ENCODE peak calls at places on chromosome 20, in four cellular contexts. One of them, this sample, is unnamed. For H3K27me3, the result is how much of the 10 kb centered on the place peaks cover.

GRCh38 chr20:49320460-49320859 is 42.6 kb upstream of the ZNFX1 start:
- DNase-seq in neural progenitor cell: peak
- DNase-seq in tibial nerve: no peak
- DNase-seq in AG04450: no peak
- DNase-seq in this sample: no peak

GRCh38 chr20:41533537-41534136 is 84.5 kb downstream of the CHD6 start:
- DNase-seq in neural progenitor cell: no peak
- DNase-seq in tibial nerve: no peak
- DNase-seq in AG04450: no peak
- DNase-seq in this sample: no peak

GRCh38 chr20:33824852-33825251 is 13.7 kb downstream of the CHMP4B start:
- DNase-seq in neural progenitor cell: no peak
- DNase-seq in tibial nerve: no peak
- DNase-seq in AG04450: no peak
- DNase-seq in this sample: no peak

GRCh38 chr20:57770852-57771746 is 61.3 kb upstream of the PMEPA1 start:
- DNase-seq in neural progenitor cell: no peak
- DNase-seq in tibial nerve: no peak
- DNase-seq in AG04450: no peak
- DNase-seq in this sample: no peak

GRCh38 chr20:38217791-38218565 is 42.6 kb downstream of the KIAA1755 start:
- DNase-seq in neural progenitor cell: peak
- DNase-seq in tibial nerve: no peak
- DNase-seq in AG04450: peak
- DNase-seq in this sample: no peak

GRCh38 chr20:18276821-18277220 is 11.5 kb upstream of the ZNF133 start:
- DNase-seq in neural progenitor cell: peak
- DNase-seq in tibial nerve: peak
- DNase-seq in AG04450: peak
- DNase-seq in this sample: peak

GRCh38 chr20:19453781-19454310 is 241.4 kb downstream of the SLC24A3 start:
- DNase-seq in neural progenitor cell: no peak
- DNase-seq in tibial nerve: no peak
- DNase-seq in AG04450: no peak
- DNase-seq in this sample: no peak

GRCh38 chr20:6075428-6076219 is 21.8 kb upstream of the LRRN4 start:
- DNase-seq in neural progenitor cell: no peak
- DNase-seq in tibial nerve: no peak
- DNase-seq in AG04450: no peak
- DNase-seq in this sample: peak

GRCh38 chr20:15767636-15768369 is 805.4 kb downstream of the KIF16B start:
- DNase-seq in neural progenitor cell: no peak
- DNase-seq in tibial nerve: no peak
- DNase-seq in AG04450: no peak
- DNase-seq in this sample: no peak

GRCh38 chr20:56513096-56513806 is 11.3 kb upstream of the FAM209A start:
- DNase-seq in neural progenitor cell: no peak
- DNase-seq in tibial nerve: no peak
- DNase-seq in AG04450: no peak
- DNase-seq in this sample: no peak

GRCh38 chr20:37245181-37245580 is 16.4 kb downstream of the GHRH start:
- DNase-seq in neural progenitor cell: peak
- DNase-seq in tibial nerve: no peak
- DNase-seq in AG04450: no peak
- DNase-seq in this sample: no peak

GRCh38 chr20:40251284-40251932 is 437.6 kb downstream of the MAFB start:
- DNase-seq in neural progenitor cell: peak
- DNase-seq in tibial nerve: peak
- DNase-seq in AG04450: no peak
- DNase-seq in this sample: no peak

GRCh38 chr20:10119336-10119735 is 84.5 kb downstream of the ANKEF1 start:
- DNase-seq in neural progenitor cell: no peak
- DNase-seq in tibial nerve: no peak
- DNase-seq in AG04450: no peak
- DNase-seq in this sample: no peak

GRCh38 chr20:60437418-60437817 is 479.2 kb downstream of the CDH26 start:
- DNase-seq in neural progenitor cell: no peak
- DNase-seq in tibial nerve: no peak
- DNase-seq in AG04450: no peak
- DNase-seq in this sample: no peak

GRCh38 chr20:57877995-57878394 is 168.2 kb upstream of the PMEPA1 start:
- DNase-seq in neural progenitor cell: no peak
- DNase-seq in tibial nerve: no peak
- DNase-seq in AG04450: no peak
- DNase-seq in this sample: no peak

GRCh38 chr20:34997171-34997570 is 41.5 kb downstream of the MYH7B start:
- DNase-seq in neural progenitor cell: no peak
- DNase-seq in tibial nerve: no peak
- DNase-seq in AG04450: no peak
- DNase-seq in this sample: peak

GRCh38 chr20:47272893-47273590 is 83.5 kb downstream of the ZMYND8 start:
- DNase-seq in neural progenitor cell: peak
- DNase-seq in tibial nerve: peak
- DNase-seq in AG04450: peak
- DNase-seq in this sample: no peak

GRCh38 chr20:13868331-13868730 is 83.5 kb downstream of the NDUFAF5 start:
- DNase-seq in neural progenitor cell: no peak
- DNase-seq in tibial nerve: no peak
- DNase-seq in AG04450: no peak
- DNase-seq in this sample: no peak

GRCh38 chr20:46268131-46268611 is 40.1 kb downstream of the CDH22 start:
- DNase-seq in neural progenitor cell: peak
- DNase-seq in tibial nerve: no peak
- DNase-seq in AG04450: no peak
- DNase-seq in this sample: no peak

GRCh38 chr20:45052698-45053440 is 48.1 kb downstream of the KCNS1 start:
- DNase-seq in neural progenitor cell: no peak
- DNase-seq in tibial nerve: no peak
- DNase-seq in AG04450: no peak
- DNase-seq in this sample: no peak

GRCh38 chr20:36084897-36085617 is 69.5 kb upstream of the EPB41L1 start:
- DNase-seq in neural progenitor cell: no peak
- DNase-seq in tibial nerve: no peak
- DNase-seq in AG04450: no peak
- DNase-seq in this sample: no peak

GRCh38 chr20:5156670-5157448 is 30.1 kb downstream of the CDS2 start:
- DNase-seq in neural progenitor cell: no peak
- DNase-seq in tibial nerve: no peak
- DNase-seq in AG04450: no peak
- DNase-seq in this sample: no peak

GRCh38 chr20:36181934-36182603 is 27.5 kb downstream of the EPB41L1 start:
- DNase-seq in neural progenitor cell: no peak
- DNase-seq in tibial nerve: no peak
- DNase-seq in AG04450: peak
- DNase-seq in this sample: no peak

GRCh38 chr20:46200582-46201570 is 82.8 kb downstream of the CD40 start:
- DNase-seq in neural progenitor cell: peak
- DNase-seq in tibial nerve: no peak
- DNase-seq in AG04450: no peak
- DNase-seq in this sample: no peak

DNA sequence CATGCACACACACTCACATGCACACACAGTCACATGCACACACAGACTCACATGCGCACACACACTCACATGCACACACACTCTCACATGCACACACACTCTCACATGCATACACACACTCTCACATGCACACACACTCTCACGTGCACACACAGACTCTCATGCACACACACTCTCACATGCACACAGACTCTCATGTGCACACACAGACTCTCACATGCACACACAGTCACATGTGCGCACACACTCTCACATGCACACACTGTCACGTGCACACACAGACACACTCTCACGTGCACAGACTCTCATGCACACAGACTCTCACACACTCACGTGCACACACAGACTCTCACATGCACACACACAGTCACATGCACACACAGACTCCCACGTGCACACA is 36.6 kb upstream of the VSX1 start:
- DNase-seq in neural progenitor cell: no peak
- DNase-seq in tibial nerve: no peak
- DNase-seq in AG04450: no peak
- DNase-seq in this sample: no peak
- H3K27me3 ChIP-seq in neural progenitor cell: under half
- H3K27me3 ChIP-seq in tibial nerve: under half
- H3K27me3 ChIP-seq in AG04450: under half
- H3K27me3 ChIP-seq in this sample: under half

GRCh38 chr20:24275946-24276705 is 193.3 kb upstream of the SYNDIG1 start:
- DNase-seq in neural progenitor cell: no peak
- DNase-seq in tibial nerve: no peak
- DNase-seq in AG04450: no peak
- DNase-seq in this sample: no peak

GRCh38 chr20:24277196-24277595 is 192.2 kb upstream of the SYNDIG1 start:
- DNase-seq in neural progenitor cell: no peak
- DNase-seq in tibial nerve: no peak
- DNase-seq in AG04450: no peak
- DNase-seq in this sample: no peak

DNA sequence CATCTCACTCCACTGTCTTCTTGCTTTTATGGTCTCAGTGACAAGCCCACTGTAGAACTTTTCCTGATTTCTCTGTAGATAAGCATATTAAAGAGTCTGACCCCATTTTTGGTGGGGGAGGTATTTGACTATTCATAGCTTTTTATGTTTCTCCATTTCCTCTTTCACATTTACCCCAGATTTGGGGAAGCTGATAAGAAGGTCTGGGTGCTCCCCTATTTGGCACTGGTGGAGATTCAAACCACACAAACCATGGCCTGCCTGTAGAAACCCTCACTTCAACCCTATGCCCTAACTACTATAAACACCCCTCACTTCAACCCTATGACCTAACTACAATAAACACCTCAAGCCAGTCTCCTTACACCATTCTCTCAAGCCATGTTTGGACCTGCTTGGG is 196.2 kb upstream of the SYNDIG1 start:
- DNase-seq in neural progenitor cell: no peak
- DNase-seq in tibial nerve: no peak
- DNase-seq in AG04450: no peak
- DNase-seq in this sample: no peak
- H3K27ac ChIP-seq in neural progenitor cell: no peak
- H3K27ac ChIP-seq in tibial nerve: no peak
- H3K27ac ChIP-seq in AG04450: no peak
- H3K27ac ChIP-seq in this sample: no peak

GRCh38 chr20:21325296-21325695 is 22.2 kb downstream of the XRN2 start:
- DNase-seq in neural progenitor cell: no peak
- DNase-seq in tibial nerve: no peak
- DNase-seq in AG04450: no peak
- DNase-seq in this sample: no peak
- TF ChIP-seq CTCF in neural progenitor cell: no peak
- TF ChIP-seq CTCF in tibial nerve: no peak
- TF ChIP-seq CTCF in AG04450: no peak
- TF ChIP-seq CTCF in this sample: no peak

GRCh38 chr20:52681288-52681687 is 290.9 kb upstream of the TSHZ2 start:
- DNase-seq in neural progenitor cell: no peak
- DNase-seq in tibial nerve: no peak
- DNase-seq in AG04450: no peak
- DNase-seq in this sample: no peak

GRCh38 chr20:52682271-52682670 is 289.9 kb upstream of the TSHZ2 start:
- DNase-seq in neural progenitor cell: no peak
- DNase-seq in tibial nerve: no peak
- DNase-seq in AG04450: no peak
- DNase-seq in this sample: no peak

GRCh38 chr20:52675414-52675813 is 296.7 kb upstream of the TSHZ2 start:
- DNase-seq in neural progenitor cell: no peak
- DNase-seq in tibial nerve: no peak
- DNase-seq in AG04450: no peak
- DNase-seq in this sample: no peak

DNA sequence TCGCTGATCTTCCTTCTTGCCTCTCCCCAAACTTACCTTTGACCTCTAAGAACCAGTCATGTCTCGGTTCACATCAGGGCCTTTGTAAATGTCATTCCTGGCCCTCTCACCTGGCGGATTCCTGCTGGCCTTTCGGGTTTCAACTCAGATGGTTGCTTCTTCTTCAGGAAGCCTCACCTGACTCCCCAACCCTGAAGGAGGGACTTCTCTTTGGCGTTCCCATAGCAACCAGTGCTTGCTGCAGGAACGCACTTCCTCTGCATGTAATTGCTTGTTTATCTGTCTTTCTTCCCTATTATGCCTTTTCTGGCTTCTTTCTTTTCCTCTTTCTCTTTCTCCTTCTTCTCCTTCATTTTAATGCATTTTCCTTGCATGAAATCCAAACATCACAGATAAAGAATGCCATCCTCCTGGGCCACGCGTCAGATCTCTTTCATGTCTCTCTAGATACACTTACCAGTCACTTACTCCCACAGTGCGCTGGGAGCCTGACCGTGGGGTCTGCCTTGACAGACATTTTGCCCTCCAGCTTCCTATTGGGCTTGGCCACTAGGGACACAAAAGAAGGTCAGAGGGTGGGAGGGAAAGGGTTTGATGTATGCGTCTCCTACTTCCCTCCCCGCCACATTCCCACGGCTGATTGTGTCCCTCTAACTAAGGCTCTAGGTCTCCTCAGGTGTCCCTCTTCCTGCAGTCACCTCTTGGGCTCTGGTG is 295.7 kb upstream of the TSHZ2 start:
- DNase-seq in neural progenitor cell: no peak
- DNase-seq in tibial nerve: no peak
- DNase-seq in AG04450: no peak
- DNase-seq in this sample: no peak
- H3K27me3 ChIP-seq in neural progenitor cell: under half
- H3K27me3 ChIP-seq in tibial nerve: under half
- H3K27me3 ChIP-seq in AG04450: under half
- H3K27me3 ChIP-seq in this sample: under half

DNA sequence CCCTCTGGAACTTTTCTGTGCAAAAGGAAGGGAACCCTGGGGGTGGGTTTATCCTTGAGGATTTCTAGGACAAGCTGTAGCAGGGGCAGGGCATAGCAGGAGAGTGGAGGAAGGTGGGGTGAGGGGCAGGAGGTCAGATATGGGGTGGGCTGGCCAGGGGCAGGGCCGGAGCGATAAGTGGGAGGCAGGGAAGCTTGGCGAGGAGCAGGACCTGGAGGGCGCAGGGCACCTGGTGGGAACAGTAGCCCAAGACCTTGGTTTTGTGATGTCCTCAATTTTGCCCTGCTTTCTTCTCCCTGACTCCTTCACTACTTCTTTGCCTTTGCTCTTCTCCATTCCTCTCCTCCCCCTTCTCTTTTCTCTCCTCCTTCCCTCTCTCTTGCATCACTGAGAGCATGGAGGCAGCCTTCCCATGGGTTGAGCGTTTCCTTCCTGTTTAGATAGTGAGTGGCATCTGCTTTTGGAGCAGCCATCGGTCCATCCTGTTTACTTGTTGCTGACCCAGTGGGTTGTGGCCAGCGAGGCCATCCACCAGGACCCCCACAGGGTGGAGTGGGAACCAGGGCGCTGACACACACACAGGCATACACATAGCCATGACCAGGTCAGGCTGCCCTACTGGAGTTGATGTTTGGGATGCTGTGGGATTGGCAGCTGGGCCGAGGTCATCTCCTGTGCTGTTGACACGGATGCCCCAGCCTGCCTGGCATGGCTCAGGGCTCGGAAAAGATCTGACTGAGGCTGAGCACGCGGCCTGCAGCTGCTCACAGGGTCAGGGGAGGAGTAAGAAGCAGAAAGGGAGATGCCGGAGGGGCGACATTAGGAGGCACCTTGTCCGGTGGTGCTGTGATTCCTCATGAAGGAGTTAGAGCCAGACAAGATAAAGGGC is 121.0 kb upstream of the RNF24 start:
- DNase-seq in neural progenitor cell: no peak
- DNase-seq in tibial nerve: no peak
- DNase-seq in AG04450: no peak
- DNase-seq in this sample: no peak
- H3K27ac ChIP-seq in neural progenitor cell: no peak
- H3K27ac ChIP-seq in tibial nerve: no peak
- H3K27ac ChIP-seq in AG04450: peak
- H3K27ac ChIP-seq in this sample: no peak